ENCODE peak calls at places on chromosomes 6 and 20, in six cellular contexts. One of them, this sample, is unnamed.

GRCh38 chr20:49690899-49691620 is 22.6 kb downstream of the B4GALT5 start:
- DNase-seq in transverse colon: no peak
- DNase-seq in ovary: no peak
- DNase-seq in A549: no peak
- DNase-seq in thyroid gland: no peak
- DNase-seq in heart left ventricle: no peak
- DNase-seq in this sample: peak; percentile 73

GRCh38 chr6:43331876-43332275 is 23.2 kb upstream of the CRIP3 start:
- DNase-seq in ovary: no peak
- DNase-seq in heart left ventricle: no peak
- DNase-seq in A549: no peak
- DNase-seq in thyroid gland: no peak
- DNase-seq in transverse colon: no peak
- DNase-seq in this sample: no peak

GRCh38 chr20:63461364-63461763 is 11.1 kb downstream of the KCNQ2 start:
- DNase-seq in heart left ventricle: no peak
- DNase-seq in A549: no peak
- DNase-seq in ovary: no peak
- DNase-seq in thyroid gland: no peak
- DNase-seq in transverse colon: no peak
- DNase-seq in this sample: no peak

GRCh38 chr20:4937422-4938319 is 63.6 kb downstream of the SLC23A2 start:
- DNase-seq in heart left ventricle: no peak
- DNase-seq in A549: no peak
- DNase-seq in thyroid gland: no peak
- DNase-seq in transverse colon: no peak
- DNase-seq in ovary: no peak
- DNase-seq in this sample: no peak

GRCh38 chr20:14890713-14891112 is 553.3 kb upstream of the FLRT3 start:
- DNase-seq in thyroid gland: no peak
- DNase-seq in ovary: no peak
- DNase-seq in transverse colon: no peak
- DNase-seq in A549: no peak
- DNase-seq in heart left ventricle: no peak
- DNase-seq in this sample: no peak

GRCh38 chr6:25311251-25311910 is 32.2 kb downstream of the CARMIL1 start:
- DNase-seq in A549: peak; percentile 10
- DNase-seq in heart left ventricle: no peak
- DNase-seq in ovary: no peak
- DNase-seq in thyroid gland: no peak
- DNase-seq in transverse colon: no peak
- DNase-seq in this sample: peak; percentile 58

GRCh38 chr6:21953831-21954801 is 342.7 kb downstream of the PRL start:
- DNase-seq in A549: no peak
- DNase-seq in ovary: peak; percentile 17
- DNase-seq in heart left ventricle: peak; percentile 30
- DNase-seq in thyroid gland: no peak
- DNase-seq in transverse colon: peak; percentile 33
- DNase-seq in this sample: peak; percentile 81

GRCh38 chr20:35363190-35363589 is 48.6 kb downstream of the UQCC1 start:
- DNase-seq in transverse colon: no peak
- DNase-seq in heart left ventricle: no peak
- DNase-seq in thyroid gland: no peak
- DNase-seq in ovary: no peak
- DNase-seq in A549: no peak
- DNase-seq in this sample: peak; percentile 84

GRCh38 chr20:63963784-63964301 is 5.9 kb downstream of the ZNF512B start:
- DNase-seq in ovary: no peak
- DNase-seq in heart left ventricle: no peak
- DNase-seq in thyroid gland: no peak
- DNase-seq in A549: no peak
- DNase-seq in transverse colon: no peak
- DNase-seq in this sample: no peak

GRCh38 chr6:135423649-135424128 is 73.9 kb downstream of the AHI1 start:
- DNase-seq in ovary: no peak
- DNase-seq in thyroid gland: no peak
- DNase-seq in A549: peak; percentile 8
- DNase-seq in transverse colon: no peak
- DNase-seq in heart left ventricle: no peak
- DNase-seq in this sample: peak; percentile 68

GRCh38 chr20:58693226-58694006 is 816 bp downstream of the NPEPL1 start:
- DNase-seq in thyroid gland: peak; percentile 19
- DNase-seq in transverse colon: peak; percentile 28
- DNase-seq in heart left ventricle: no peak
- DNase-seq in ovary: peak; percentile 31
- DNase-seq in A549: peak; percentile 6
- DNase-seq in this sample: no peak

GRCh38 chr6:114240800-114241199 is 102.0 kb downstream of the HS3ST5 start:
- DNase-seq in A549: no peak
- DNase-seq in ovary: no peak
- DNase-seq in thyroid gland: no peak
- DNase-seq in heart left ventricle: no peak
- DNase-seq in transverse colon: no peak
- DNase-seq in this sample: no peak

GRCh38 chr20:25019381-25020155 is 27.0 kb upstream of the APMAP start:
- DNase-seq in A549: no peak
- DNase-seq in transverse colon: peak; percentile 4
- DNase-seq in heart left ventricle: no peak
- DNase-seq in ovary: no peak
- DNase-seq in thyroid gland: peak; percentile 82
- DNase-seq in this sample: no peak

GRCh38 chr6:132131777-132132176 is 180.6 kb upstream of the CCN2 start:
- DNase-seq in thyroid gland: no peak
- DNase-seq in ovary: peak; percentile 11
- DNase-seq in A549: peak; percentile 35
- DNase-seq in transverse colon: no peak
- DNase-seq in heart left ventricle: peak; percentile 47
- DNase-seq in this sample: peak; percentile 99

GRCh38 chr6:106275692-106276091 is 49.9 kb downstream of the ATG5 start:
- DNase-seq in heart left ventricle: no peak
- DNase-seq in transverse colon: no peak
- DNase-seq in ovary: no peak
- DNase-seq in thyroid gland: no peak
- DNase-seq in A549: no peak
- DNase-seq in this sample: peak; percentile 43

GRCh38 chr20:35602851-35603495 is 12.7 kb upstream of the SPAG4 start:
- DNase-seq in ovary: no peak
- DNase-seq in heart left ventricle: no peak
- DNase-seq in A549: no peak
- DNase-seq in thyroid gland: no peak
- DNase-seq in transverse colon: no peak
- DNase-seq in this sample: no peak

GRCh38 chr6:70194421-70194820 is 108.5 kb downstream of the COL9A1 start:
- DNase-seq in A549: no peak
- DNase-seq in heart left ventricle: no peak
- DNase-seq in thyroid gland: no peak
- DNase-seq in ovary: no peak
- DNase-seq in transverse colon: no peak
- DNase-seq in this sample: no peak

GRCh38 chr20:52130406-52130805 is 61.2 kb downstream of the ZFP64 start:
- DNase-seq in heart left ventricle: no peak
- DNase-seq in ovary: no peak
- DNase-seq in transverse colon: no peak
- DNase-seq in thyroid gland: no peak
- DNase-seq in A549: no peak
- DNase-seq in this sample: peak; percentile 54

GRCh38 chr6:128519931-128520435 is 416 bp downstream of the PTPRK start:
- DNase-seq in ovary: peak; percentile 59
- DNase-seq in thyroid gland: peak; percentile 69
- DNase-seq in heart left ventricle: no peak
- DNase-seq in A549: no peak
- DNase-seq in transverse colon: peak; percentile 38
- DNase-seq in this sample: peak; percentile 80

GRCh38 chr6:6725834-6726194 is 137.3 kb downstream of the LY86 start:
- DNase-seq in A549: no peak
- DNase-seq in transverse colon: no peak
- DNase-seq in heart left ventricle: no peak
- DNase-seq in ovary: no peak
- DNase-seq in thyroid gland: no peak
- DNase-seq in this sample: no peak

GRCh38 chr20:48490976-48491657 is 336.7 kb downstream of the PREX1 start:
- DNase-seq in A549: no peak
- DNase-seq in ovary: no peak
- DNase-seq in thyroid gland: peak; percentile 3
- DNase-seq in heart left ventricle: no peak
- DNase-seq in transverse colon: peak; percentile 1
- DNase-seq in this sample: no peak

DNA sequence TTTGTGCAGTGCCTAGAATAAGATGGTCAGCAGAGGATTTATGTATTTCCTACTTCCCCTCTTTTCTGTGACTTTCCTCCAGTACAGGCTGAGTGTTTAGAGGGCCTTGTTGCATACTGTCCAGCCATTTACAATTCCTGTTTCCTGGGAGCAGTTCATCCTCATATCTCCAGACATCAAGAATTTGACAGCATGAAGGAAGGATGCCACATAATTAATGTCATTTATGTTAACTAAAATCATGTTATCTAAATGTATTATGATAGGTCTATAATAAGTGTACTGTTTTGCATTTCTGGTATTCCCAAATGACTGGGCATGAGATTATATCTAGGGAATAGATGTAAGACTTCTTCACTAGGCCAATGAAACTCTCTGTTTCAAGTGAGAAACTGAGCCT is 167.5 kb downstream of the EPM2A start:
- DNase-seq in transverse colon: no peak
- DNase-seq in heart left ventricle: no peak
- DNase-seq in ovary: no peak
- DNase-seq in thyroid gland: no peak
- DNase-seq in A549: no peak
- DNase-seq in this sample: no peak
- H3K4me3 ChIP-seq in transverse colon: no peak overlapping the region
- H3K4me3 ChIP-seq in heart left ventricle: no peak overlapping the region
- H3K4me3 ChIP-seq in ovary: no peak overlapping the region
- H3K4me3 ChIP-seq in thyroid gland: no peak overlapping the region
- H3K4me3 ChIP-seq in A549: no peak overlapping the region
- H3K4me3 ChIP-seq in this sample: no peak overlapping the region

GRCh38 chr6:10389739-10390494 is 25.0 kb downstream of the TFAP2A start:
- DNase-seq in ovary: no peak
- DNase-seq in A549: no peak
- DNase-seq in thyroid gland: no peak
- DNase-seq in transverse colon: no peak
- DNase-seq in heart left ventricle: no peak
- DNase-seq in this sample: no peak

GRCh38 chr6:10390495-10391298 is 24.2 kb downstream of the TFAP2A start:
- DNase-seq in transverse colon: no peak
- DNase-seq in thyroid gland: no peak
- DNase-seq in A549: no peak
- DNase-seq in heart left ventricle: no peak
- DNase-seq in ovary: no peak
- DNase-seq in this sample: no peak

GRCh38 chr6:10393544-10394225 is 21.2 kb downstream of the TFAP2A start:
- DNase-seq in thyroid gland: no peak
- DNase-seq in heart left ventricle: no peak
- DNase-seq in ovary: no peak
- DNase-seq in transverse colon: no peak
- DNase-seq in A549: no peak
- DNase-seq in this sample: no peak

GRCh38 chr6:10391299-10391630 is 23.6 kb downstream of the TFAP2A start:
- DNase-seq in heart left ventricle: no peak
- DNase-seq in thyroid gland: no peak
- DNase-seq in A549: no peak
- DNase-seq in transverse colon: no peak
- DNase-seq in ovary: no peak
- DNase-seq in this sample: no peak

DNA sequence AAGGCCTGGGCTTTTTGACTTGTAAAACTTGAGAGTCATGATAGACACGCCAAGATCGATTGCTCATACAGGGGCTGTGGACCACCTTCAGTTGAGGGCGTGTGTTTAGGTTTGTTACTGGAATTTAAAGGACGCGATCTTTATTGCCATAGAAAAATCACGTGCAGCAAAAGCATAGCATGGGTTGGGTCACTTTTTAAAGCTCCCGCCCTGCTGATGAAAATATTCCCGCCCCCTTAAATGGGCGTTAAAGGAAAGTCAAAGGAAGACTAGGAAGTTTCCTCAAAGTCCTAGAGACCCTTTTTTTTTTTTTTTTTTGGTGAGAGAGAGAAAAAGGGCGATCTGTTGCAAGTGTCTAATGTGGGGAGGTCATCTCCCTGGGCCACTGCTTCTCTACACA is 23.1 kb downstream of the TFAP2A start:
- DNase-seq in ovary: no peak
- DNase-seq in thyroid gland: no peak
- DNase-seq in heart left ventricle: no peak
- DNase-seq in transverse colon: no peak
- DNase-seq in A549: no peak
- DNase-seq in this sample: no peak
- TF ChIP-seq CTCF in ovary: no peak
- TF ChIP-seq CTCF in thyroid gland: no peak
- TF ChIP-seq CTCF in heart left ventricle: no peak
- TF ChIP-seq CTCF in transverse colon: no peak
- TF ChIP-seq CTCF in A549: no peak
- TF ChIP-seq CTCF in this sample: no peak

GRCh38 chr20:41029150-41029872 is 689 bp downstream of the TOP1 start:
- DNase-seq in transverse colon: peak; percentile 32
- DNase-seq in A549: peak; percentile 47
- DNase-seq in ovary: peak; percentile 17
- DNase-seq in heart left ventricle: peak; percentile 40
- DNase-seq in thyroid gland: peak; percentile 31
- DNase-seq in this sample: peak; percentile 33

GRCh38 chr20:41032243-41032642 is 3.6 kb downstream of the TOP1 start:
- DNase-seq in transverse colon: no peak
- DNase-seq in thyroid gland: no peak
- DNase-seq in heart left ventricle: no peak
- DNase-seq in A549: no peak
- DNase-seq in ovary: no peak
- DNase-seq in this sample: peak; percentile 24

GRCh38 chr20:41028359-41029149 is at the start of gene TOP1:
- DNase-seq in transverse colon: peak; percentile 100
- DNase-seq in heart left ventricle: peak; percentile 100
- DNase-seq in thyroid gland: peak; percentile 100
- DNase-seq in A549: peak; percentile 97
- DNase-seq in ovary: peak; percentile 100
- DNase-seq in this sample: peak; percentile 100

GRCh38 chr20:41030536-41031242 is 2.1 kb downstream of the TOP1 start:
- DNase-seq in ovary: no peak
- DNase-seq in A549: no peak
- DNase-seq in heart left ventricle: no peak
- DNase-seq in thyroid gland: no peak
- DNase-seq in transverse colon: no peak
- DNase-seq in this sample: peak; percentile 53

DNA sequence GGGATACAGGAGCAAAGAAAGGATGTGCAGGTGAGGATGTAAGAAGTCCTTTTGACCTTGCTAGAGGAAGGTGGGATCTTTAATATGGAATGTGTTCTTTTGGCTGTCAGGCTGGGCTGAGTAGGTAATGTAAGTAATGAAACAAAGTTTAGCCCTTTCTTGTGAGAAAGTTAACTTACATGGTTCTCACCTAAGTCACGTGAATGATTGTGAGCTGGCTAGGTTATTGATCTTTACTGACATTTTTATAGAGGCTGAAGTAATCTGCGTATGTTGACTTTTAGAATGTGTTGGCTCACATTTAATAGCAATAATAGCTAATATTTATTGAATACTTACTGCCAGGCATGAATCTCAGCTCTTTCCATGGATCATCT is 2.6 kb downstream of the TOP1 start:
- DNase-seq in A549: no peak
- DNase-seq in heart left ventricle: no peak
- DNase-seq in thyroid gland: no peak
- DNase-seq in transverse colon: no peak
- DNase-seq in ovary: no peak
- DNase-seq in this sample: no peak
- H3K4me3 ChIP-seq in A549: peak overlapping the region; percentile 92
- H3K4me3 ChIP-seq in heart left ventricle: peak overlapping the region; percentile 97
- H3K4me3 ChIP-seq in thyroid gland: no peak overlapping the region
- H3K4me3 ChIP-seq in transverse colon: peak overlapping the region; percentile 91
- H3K4me3 ChIP-seq in ovary: peak overlapping the region; percentile 92
- H3K4me3 ChIP-seq in this sample: peak overlapping the region; percentile 67

GRCh38 chr6:33958863-33959651 is 155.3 kb upstream of the MLN start:
- DNase-seq in A549: no peak
- DNase-seq in thyroid gland: no peak
- DNase-seq in heart left ventricle: no peak
- DNase-seq in transverse colon: no peak
- DNase-seq in ovary: no peak
- DNase-seq in this sample: no peak
- TF ChIP-seq CTCF in A549: no peak
- TF ChIP-seq CTCF in thyroid gland: no peak
- TF ChIP-seq CTCF in heart left ventricle: no peak
- TF ChIP-seq CTCF in transverse colon: no peak
- TF ChIP-seq CTCF in ovary: no peak
- TF ChIP-seq CTCF in this sample: no peak

This sample was measured in cardiac fibroblast.